ENCODE peak calls at places on chromosomes 11 and 22, in four cellular contexts. I is omental fat pad, M is fibroblast of mammary gland, G is upper lobe of left lung. J is an unnamed sample.

GRCh38 chr22:46773074-46773473 is 10.6 kb downstream of the TBC1D22A start:
- DNase-seq in I (no peak), M (no peak), G (no peak), J (no peak)

GRCh38 chr22:21972293-21972779 is 10.3 kb downstream of the TOP3B start:
- DNase-seq in I (no peak), M (peak; percentile 35), G (peak; percentile 88), J (no peak)

GRCh38 chr11:128653828-128654231 is 40.0 kb upstream of the FLI1 start:
- DNase-seq in I (no peak), M (peak; percentile 16), G (no peak), J (no peak)

GRCh38 chr22:27372969-27373670 is 428.4 kb downstream of the MN1 start:
- DNase-seq in I (no peak), M (no peak), G (peak; percentile 24), J (peak; percentile 79)

GRCh38 chr11:101019870-101020269 is 109.7 kb downstream of the PGR start:
- DNase-seq in I (no peak), M (no peak), G (no peak), J (no peak)

GRCh38 chr11:85822814-85823213 is 11.9 kb upstream of the SYTL2 start:
- DNase-seq in I (no peak), M (peak; percentile 86), G (no peak), J (no peak)

GRCh38 chr11:121210445-121210970 is 82.1 kb upstream of the SC5D start:
- DNase-seq in I (no peak), M (no peak), G (no peak), J (no peak)

GRCh38 chr11:31487848-31488247 is 21.6 kb downstream of the IMMP1L start:
- DNase-seq in I (no peak), M (peak; percentile 75), G (no peak), J (no peak)

GRCh38 chr11:69888671-69889076 is 69.5 kb upstream of the FGF3 start:
- DNase-seq in I (peak; percentile 56), M (peak; percentile 54), G (no peak), J (no peak)

GRCh38 chr11:77175021-77175842 is 47.2 kb downstream of the MYO7A start:
- DNase-seq in I (no peak), M (no peak), G (peak; percentile 66), J (no peak)

GRCh38 chr22:50314455-50315288 is 7.2 kb upstream of the PLXNB2 start:
- DNase-seq in I (no peak), M (no peak), G (peak; percentile 91), J (peak; percentile 83)

GRCh38 chr11:64285885-64286800 is 495 bp downstream of the GPR137 start:
- DNase-seq in I (no peak), M (no peak), G (no peak), J (no peak)

GRCh38 chr22:19941365-19942070 is at the start of the genes COMT and TXNRD2:
- DNase-seq in I (peak; percentile 46), M (peak; percentile 52), G (peak; percentile 95), J (no peak)

GRCh38 chr11:128210148-128210940 is 377.0 kb downstream of the ETS1 start:
- DNase-seq in I (no peak), M (peak; percentile 98), G (no peak), J (no peak)

GRCh38 chr11:22730319-22730718 is 63.9 kb downstream of the GAS2 start:
- DNase-seq in I (no peak), M (peak; percentile 1), G (no peak), J (no peak)

GRCh38 chr22:39179401-39179827 is 26.9 kb upstream of the CBX7 start:
- DNase-seq in I (no peak), M (no peak), G (no peak), J (peak; percentile 76)

GRCh38 chr11:28342704-28343103 is 234.5 kb downstream of the METTL15 start:
- DNase-seq in I (no peak), M (peak; percentile 57), G (no peak), J (no peak)

GRCh38 chr22:38924197-38924952 is 33.0 kb upstream of the APOBEC3A start:
- DNase-seq in I (no peak), M (peak; percentile 79), G (no peak), J (peak; percentile 81)

GRCh38 chr11:107705027-107705426 is 6.8 kb downstream of the SLN start:
- DNase-seq in I (no peak), M (peak; percentile 96), G (no peak), J (no peak)

GRCh38 chr22:35538801-35539321 is 1.8 kb upstream of the RASD2 start:
- DNase-seq in I (no peak), M (no peak), G (no peak), J (no peak)

GRCh38 chr11:36510567-36511020 is 522 bp upstream of the TRAF6 start:
- DNase-seq in I (no peak), M (peak; percentile 22), G (no peak), J (no peak)

GRCh38 chr11:116457336-116458007 is 315.3 kb downstream of the BUD13 start:
- DNase-seq in I (no peak), M (no peak), G (no peak), J (no peak)

GRCh38 chr22:28801845-28802594 is 1.7 kb upstream of the XBP1 start:
- DNase-seq in I (no peak), M (peak; percentile 42), G (no peak), J (no peak)

GRCh38 chr11:117600976-117601708 is 195.9 kb downstream of the DSCAML1 start:
- DNase-seq in I (no peak), M (no peak), G (no peak), J (no peak)

GRCh38 chr11:44943118-44943517 is 7.6 kb downstream of the TP53I11 start:
- DNase-seq in I (no peak), M (no peak), G (no peak), J (no peak)

GRCh38 chr11:57321388-57321995 is 3.3 kb downstream of the TNKS1BP1 start:
- DNase-seq in I (no peak), M (no peak), G (no peak), J (no peak)

GRCh38 chr11:112320668-112321067 is 60.0 kb upstream of the PLET1 start:
- DNase-seq in I (no peak), M (peak; percentile 86), G (no peak), J (peak; percentile 88)

GRCh38 chr11:70671611-70672010 is 273.3 kb downstream of the CTTN start:
- DNase-seq in I (no peak), M (no peak), G (no peak), J (no peak)

GRCh38 chr11:73322986-73323306 is 14.9 kb downstream of the ARHGEF17 start:
- DNase-seq in I (no peak), M (no peak), G (no peak), J (no peak)

GRCh38 chr11:109039611-109040010 is 374.7 kb downstream of the DDX10 start:
- DNase-seq in I (no peak), M (peak; percentile 7), G (no peak), J (no peak)

DNA sequence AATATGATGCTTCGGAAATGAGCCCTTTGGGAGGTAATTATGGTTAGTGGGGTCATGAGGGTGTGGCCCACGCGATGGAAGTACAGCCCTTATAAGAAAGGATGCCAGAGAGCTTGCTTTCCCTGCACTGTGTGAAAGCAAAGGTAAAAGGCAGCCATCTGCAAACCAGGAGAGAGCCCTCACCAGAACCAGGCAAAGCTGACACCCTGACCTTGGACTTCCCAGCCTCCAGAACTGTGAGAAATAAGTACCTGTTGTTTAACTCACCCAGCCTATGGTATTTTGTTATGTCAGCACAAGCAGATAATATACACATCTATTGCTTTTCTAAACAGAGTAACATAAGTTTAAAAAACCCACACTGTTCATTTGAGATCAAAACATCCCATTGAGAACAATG is 50.7 kb downstream of the SYN3 start:
- DNase-seq in I (no peak), M (no peak), G (no peak), J (peak; percentile 17)
- TF ChIP-seq CTCF in I (no peak), M (no peak), G (no peak), J (no peak)

DNA sequence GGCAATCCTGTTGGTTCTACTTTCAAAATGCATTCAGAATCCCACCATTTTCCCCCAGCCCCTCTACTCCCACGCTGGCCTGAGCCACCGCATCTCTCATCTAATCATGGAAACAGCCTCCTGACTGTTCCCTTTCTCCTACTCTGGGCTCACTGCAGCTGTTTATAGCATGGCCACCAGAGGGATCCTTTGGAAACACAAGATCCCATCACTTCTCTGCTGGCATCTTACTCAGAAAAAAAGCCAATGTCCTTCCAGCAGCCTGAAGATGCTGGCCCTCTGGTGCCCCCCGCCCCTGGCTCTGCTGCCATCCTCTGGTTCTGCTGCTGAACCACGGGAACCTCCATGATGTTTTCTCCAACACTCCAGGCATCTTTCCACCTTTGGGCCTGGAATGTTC is 11.1 kb downstream of the MS4A8 start:
- DNase-seq in I (no peak), M (no peak), G (no peak), J (no peak)
- TF ChIP-seq CTCF in I (no peak), M (no peak), G (no peak), J (no peak)

DNA sequence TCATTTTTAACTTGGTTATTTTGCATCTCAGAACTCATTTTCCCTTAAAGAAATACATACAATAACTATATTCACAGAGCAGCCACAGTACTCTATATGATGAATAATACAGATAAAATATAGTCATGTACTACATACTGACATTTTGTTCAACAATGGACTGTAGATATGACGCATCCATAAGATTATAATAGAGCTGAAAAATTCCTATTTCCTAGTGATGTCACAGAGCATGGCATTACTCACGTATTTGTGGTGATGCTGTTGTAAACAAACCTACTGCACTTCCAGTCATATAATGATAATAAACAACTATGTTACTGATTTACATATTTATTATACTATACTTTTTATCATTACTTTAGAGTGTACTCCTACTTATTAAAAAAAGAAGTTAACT is 38.7 kb downstream of the NARS2 start:
- DNase-seq in I (no peak), M (peak; percentile 20), G (no peak), J (no peak)
- TF ChIP-seq CTCF in I (no peak), M (no peak), G (no peak), J (no peak)

GRCh38 chr22:42878561-42879305 is 21.7 kb upstream of the ARFGAP3 start:
- DNase-seq in I (no peak), M (no peak), G (no peak), J (no peak)
- TF ChIP-seq CTCF in I (no peak), M (no peak), G (no peak), J (no peak)

GRCh38 chr11:61881397-61881796 is 9.9 kb downstream of the FADS3 start:
- DNase-seq in I (no peak), M (no peak), G (no peak), J (no peak)

GRCh38 chr11:61880050-61880449 is 11.3 kb downstream of the FADS3 start:
- DNase-seq in I (no peak), M (no peak), G (peak; percentile 27), J (no peak)

GRCh38 chr11:61875698-61876097 is 15.6 kb downstream of the FADS3 start:
- DNase-seq in I (no peak), M (no peak), G (no peak), J (no peak)

GRCh38 chr11:61880454-61880853 is 10.9 kb downstream of the FADS3 start:
- DNase-seq in I (no peak), M (no peak), G (no peak), J (no peak)

DNA sequence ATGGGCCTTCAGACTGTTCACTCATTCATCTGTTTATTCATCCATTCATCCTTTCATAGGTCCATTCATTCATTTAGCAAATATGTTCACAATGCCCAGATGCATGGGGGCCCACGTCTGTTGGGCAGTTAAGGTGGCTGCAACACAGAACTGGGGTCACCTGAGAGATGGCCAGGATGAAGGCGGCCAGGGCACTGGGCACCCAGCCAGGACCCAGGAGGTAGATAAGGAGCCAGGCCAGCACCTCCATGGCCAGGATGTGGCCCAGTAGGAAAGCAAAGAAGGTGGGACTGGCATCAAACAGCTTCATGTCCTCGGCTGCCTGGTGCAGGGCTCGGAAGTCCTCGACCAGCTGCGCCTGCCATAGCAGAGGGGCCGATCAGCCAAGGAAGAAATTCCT is 12.2 kb downstream of the FADS3 start:
- DNase-seq in I (no peak), M (no peak), G (peak; percentile 52), J (no peak)
- TF ChIP-seq CTCF in I (no peak), M (no peak), G (no peak), J (no peak)